ENCODE peak calls at places on chromosomes 4 and X, in five cellular contexts. I is GM12878, C is HepG2, T is A549, P is upper lobe of left lung. L is an unnamed sample.

GRCh38 chr4:24795666-24796381 is 451 bp downstream of the SOD3 start:
- ATAC-seq in P (peak), C (no peak), I (no peak), T (no peak), L (peak)

GRCh38 chrX:115642304-115642703 is 81.3 kb downstream of the PLS3 start:
- ATAC-seq in T (peak), P (no peak), I (peak), C (no peak), L (no peak)

GRCh38 chrX:24371391-24371972 is 11.0 kb downstream of the SUPT20HL1 start:
- ATAC-seq in C (peak), I (peak), T (peak), P (peak), L (peak)

GRCh38 chrX:11759461-11760311 is 1.6 kb downstream of the MSL3 start:
- ATAC-seq in I (peak), P (peak), C (peak), T (peak), L (peak)

GRCh38 chr4:78091534-78091933 is 34.4 kb downstream of the FRAS1 start:
- ATAC-seq in I (no peak), T (no peak), P (no peak), C (no peak), L (no peak)

GRCh38 chr4:184961693-184962092 is 56.6 kb upstream of the HELT start:
- ATAC-seq in C (peak), P (no peak), T (peak), I (no peak), L (no peak)

GRCh38 chr4:168451331-168451730 is 29.0 kb downstream of the DDX60L start:
- ATAC-seq in P (no peak), T (peak), I (no peak), C (no peak), L (no peak)

GRCh38 chrX:119118780-119119395 is 8.7 kb downstream of the KIAA1210 start:
- ATAC-seq in T (peak), I (peak), P (peak), C (peak), L (peak)

GRCh38 chrX:17377047-17377692 is 2.2 kb downstream of the NHS start:
- ATAC-seq in C (no peak), I (no peak), T (peak), P (peak), L (peak)

GRCh38 chr4:165971446-165971845 is 98.4 kb downstream of the TLL1 start:
- ATAC-seq in C (no peak), T (no peak), I (no peak), P (no peak), L (no peak)

GRCh38 chrX:93422693-93423092 is 250.7 kb downstream of the NAP1L3 start:
- ATAC-seq in T (no peak), C (peak), P (peak), I (peak), L (no peak)

GRCh38 chr4:99845708-99846469 is 29.3 kb downstream of the DAPP1 start:
- ATAC-seq in I (peak), C (no peak), T (no peak), P (no peak), L (no peak)

GRCh38 chr4:7973545-7973981 is 33.9 kb upstream of the AFAP1 start:
- ATAC-seq in I (no peak), T (no peak), P (no peak), C (no peak), L (no peak)

GRCh38 chrX:12240491-12240890 is 102.2 kb downstream of the FRMPD4 start:
- ATAC-seq in T (no peak), I (no peak), P (no peak), C (no peak), L (no peak)

GRCh38 chr4:152482211-152482610 is 53.7 kb downstream of the FBXW7 start:
- ATAC-seq in I (no peak), P (no peak), T (no peak), C (no peak), L (no peak)

GRCh38 chr4:152480356-152480755 is 55.5 kb downstream of the FBXW7 start:
- ATAC-seq in T (no peak), I (no peak), C (no peak), P (no peak), L (no peak)

GRCh38 chr4:152480901-152481300 is 55.0 kb downstream of the FBXW7 start:
- ATAC-seq in I (no peak), C (no peak), T (no peak), P (no peak), L (no peak)

GRCh38 chr4:152478456-152479237 is 57.2 kb downstream of the FBXW7 start:
- ATAC-seq in P (no peak), C (no peak), I (no peak), T (no peak), L (no peak)

GRCh38 chr4:152479428-152480026 is 56.4 kb downstream of the FBXW7 start:
- ATAC-seq in I (no peak), C (no peak), P (no peak), T (no peak), L (peak)
- TF ChIP-seq EP300 in I (no peak), C (no peak), P (peak), T (no peak), L (no peak)

GRCh38 chr4:154348657-154349056 is 142.9 kb downstream of the DCHS2 start:
- ATAC-seq in C (peak), T (no peak), P (no peak), I (peak), L (no peak)
- TF ChIP-seq CTCF in C (peak), T (no peak), P (no peak), I (peak), L (no peak)

GRCh38 chr4:141220655-141221605 is at the start of gene ZNF330:
- ATAC-seq in I (peak), P (peak), C (peak), T (peak), L (peak)
- TF ChIP-seq EP300 in I (peak), P (no peak), C (no peak), T (no peak), L (no peak)

GRCh38 chr4:85825937-85826678 is 351.2 kb downstream of the ARHGAP24 start:
- ATAC-seq in I (peak), T (peak), P (peak), C (peak), L (peak)
- TF ChIP-seq CTCF in I (no peak), T (no peak), P (no peak), C (no peak), L (peak)

DNA sequence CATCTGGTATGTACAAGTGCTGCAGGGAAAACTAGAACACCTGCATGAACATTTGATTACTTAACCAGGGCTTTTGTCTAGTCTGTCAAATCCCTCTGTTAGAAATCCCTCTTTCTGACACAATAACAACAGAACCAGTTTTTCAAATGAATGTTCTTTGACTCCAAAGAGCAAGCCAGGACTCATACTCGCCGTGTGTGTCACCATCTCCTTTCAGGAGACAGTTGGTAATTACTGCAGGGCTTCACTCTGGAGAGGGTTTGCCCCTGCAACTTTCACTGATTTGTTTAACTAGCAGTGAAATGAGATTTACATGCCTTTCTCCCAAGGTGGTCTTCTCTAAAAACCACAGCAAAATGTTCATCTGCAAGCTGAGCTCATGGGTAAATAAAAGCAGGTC is 143.0 kb upstream of the FAM241A start:
- ATAC-seq in I (no peak), C (no peak), T (no peak), P (no peak), L (no peak)
- TF ChIP-seq EP300 in I (no peak), C (no peak), T (no peak), P (no peak), L (no peak)

DNA sequence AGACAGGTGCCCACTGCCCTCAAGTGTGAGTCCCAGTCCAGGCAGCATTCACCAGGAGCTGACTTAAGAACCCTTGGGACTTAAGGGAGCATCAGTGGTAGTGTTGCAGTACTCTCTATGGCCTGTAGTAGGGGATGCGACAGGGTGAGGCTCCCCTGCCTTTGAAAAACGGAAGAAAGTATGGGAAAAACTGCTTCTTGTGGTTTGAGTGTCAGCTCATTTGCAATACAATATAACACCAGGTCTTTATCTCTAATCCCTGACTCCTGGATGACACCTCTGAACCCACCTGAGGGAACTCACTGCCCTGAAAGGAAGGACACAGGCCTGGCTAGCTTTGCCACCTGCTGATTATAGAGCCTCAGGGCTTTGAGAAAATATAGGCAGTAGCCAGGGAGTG is 176.0 kb downstream of the SMARCA1 start:
- ATAC-seq in T (no peak), P (no peak), I (peak), C (peak), L (no peak)
- TF ChIP-seq CTCF in T (no peak), P (no peak), I (peak), C (no peak), L (no peak)

GRCh38 chrX:134734343-134735001 is 76.2 kb upstream of the PLAC1 start:
- ATAC-seq in C (no peak), T (no peak), I (peak), P (no peak), L (no peak)
- TF ChIP-seq EP300 in C (no peak), T (no peak), I (no peak), P (no peak), L (no peak)